ENCODE peak calls at places on chromosomes 11 and 22, in ten cellular contexts. U, M, V, E, Y, X, Q, T, C and B are unnamed samples.

GRCh38 chr11:1111545-1112212 is 37.0 kb downstream of the MUC2 start:
- DNase-seq in U (no peak), M (no peak), V (peak; percentile 46), E (peak; percentile 25), Y (no peak), X (no peak), Q (no peak), T (no peak), C (no peak), B (peak; percentile 51)

GRCh38 chr11:118609380-118610219 is 2.2 kb downstream of the PHLDB1 start:
- DNase-seq in U (no peak), M (no peak), V (peak; percentile 78), E (peak; percentile 72), Y (no peak), X (no peak), Q (peak; percentile 34), T (no peak), C (peak; percentile 81), B (no peak)

GRCh38 chr11:102449651-102450570 is 2.7 kb downstream of the TMEM123 start:
- DNase-seq in U (no peak), M (no peak), V (no peak), E (no peak), Y (no peak), X (no peak), Q (no peak), T (no peak), C (no peak), B (no peak)

GRCh38 chr11:3944198-3944597 is 88.7 kb downstream of the STIM1 start:
- DNase-seq in U (no peak), M (peak; percentile 82), V (no peak), E (peak; percentile 56), Y (no peak), X (no peak), Q (no peak), T (no peak), C (peak; percentile 74), B (no peak)

GRCh38 chr11:110093407-110094297 is 460 bp downstream of the ZC3H12C start:
- DNase-seq in U (peak; percentile 53), M (peak; percentile 58), V (peak; percentile 85), E (peak; percentile 88), Y (peak; percentile 78), X (peak; percentile 45), Q (peak; percentile 51), T (peak; percentile 39), C (peak; percentile 82), B (peak; percentile 61)

GRCh38 chr11:134045799-134046635 is 22.9 kb upstream of the JAM3 start:
- DNase-seq in U (peak; percentile 64), M (no peak), V (peak; percentile 61), E (peak; percentile 69), Y (peak; percentile 84), X (no peak), Q (no peak), T (no peak), C (no peak), B (no peak)

GRCh38 chr22:28297504-28297903 is 378.4 kb upstream of the PITPNB start:
- DNase-seq in U (no peak), M (no peak), V (no peak), E (no peak), Y (no peak), X (no peak), Q (peak; percentile 2), T (no peak), C (no peak), B (no peak)

GRCh38 chr11:124623861-124624525 is 1.3 kb downstream of the TBRG1 start:
- DNase-seq in U (no peak), M (no peak), V (no peak), E (no peak), Y (no peak), X (no peak), Q (peak; percentile 20), T (no peak), C (peak; percentile 55), B (no peak)

GRCh38 chr11:48036011-48036410 is 55.7 kb downstream of the PTPRJ start:
- DNase-seq in U (peak; percentile 30), M (no peak), V (peak; percentile 30), E (no peak), Y (no peak), X (no peak), Q (peak; percentile 31), T (no peak), C (peak; percentile 37), B (no peak)

GRCh38 chr11:104623518-104623917 is 274.7 kb downstream of the CASP12 start:
- DNase-seq in U (no peak), M (no peak), V (no peak), E (no peak), Y (no peak), X (peak; percentile 27), Q (peak; percentile 70), T (no peak), C (peak; percentile 34), B (no peak)

GRCh38 chr11:61270354-61271070 is 24.6 kb downstream of the VWCE start:
- DNase-seq in U (no peak), M (no peak), V (no peak), E (no peak), Y (no peak), X (no peak), Q (peak; percentile 76), T (no peak), C (peak; percentile 80), B (no peak)

GRCh38 chr11:415640-416041 is 842 bp upstream of the SIGIRR start:
- DNase-seq in U (no peak), M (no peak), V (peak; percentile 78), E (peak; percentile 50), Y (no peak), X (no peak), Q (no peak), T (no peak), C (no peak), B (no peak)

GRCh38 chr11:46633291-46634217 is 16.2 kb downstream of the ATG13 start:
- DNase-seq in U (no peak), M (no peak), V (no peak), E (no peak), Y (no peak), X (no peak), Q (no peak), T (no peak), C (no peak), B (no peak)

GRCh38 chr11:8092587-8093424 is 11.8 kb downstream of the TUB start:
- DNase-seq in U (peak; percentile 66), M (peak; percentile 60), V (peak; percentile 64), E (peak; percentile 89), Y (peak; percentile 90), X (peak; percentile 72), Q (peak; percentile 66), T (no peak), C (peak; percentile 92), B (peak; percentile 63)

GRCh38 chr11:86091566-86091965 is 22.7 kb upstream of the PICALM start:
- DNase-seq in U (no peak), M (peak; percentile 26), V (no peak), E (no peak), Y (no peak), X (peak; percentile 43), Q (peak; percentile 82), T (no peak), C (peak; percentile 93), B (no peak)

GRCh38 chr11:121829159-121829643 is 286.8 kb downstream of the BLID start:
- DNase-seq in U (no peak), M (peak; percentile 41), V (no peak), E (peak; percentile 53), Y (no peak), X (peak; percentile 99), Q (peak; percentile 100), T (no peak), C (peak; percentile 98), B (no peak)

GRCh38 chr11:66919938-66920337 is 38.2 kb downstream of the PC start:
- DNase-seq in U (no peak), M (no peak), V (no peak), E (no peak), Y (no peak), X (no peak), Q (no peak), T (no peak), C (no peak), B (no peak)

GRCh38 chr11:7688238-7688826 is 15.0 kb upstream of the CYB5R2 start:
- DNase-seq in U (peak; percentile 55), M (no peak), V (no peak), E (no peak), Y (peak; percentile 52), X (no peak), Q (peak; percentile 31), T (no peak), C (peak; percentile 73), B (no peak)

GRCh38 chr22:44906248-44906936 is 103.4 kb downstream of the PHF21B start:
- DNase-seq in U (no peak), M (no peak), V (peak; percentile 51), E (no peak), Y (no peak), X (no peak), Q (no peak), T (no peak), C (no peak), B (peak; percentile 41)

GRCh38 chr11:4065086-4065485 is 29.5 kb upstream of the RRM1 start:
- DNase-seq in U (no peak), M (no peak), V (no peak), E (no peak), Y (no peak), X (no peak), Q (no peak), T (no peak), C (no peak), B (no peak)

GRCh38 chr11:1559103-1559951 is 12.7 kb downstream of the DUSP8 start:
- DNase-seq in U (no peak), M (peak; percentile 95), V (peak; percentile 76), E (peak; percentile 96), Y (peak; percentile 52), X (no peak), Q (peak; percentile 66), T (no peak), C (peak; percentile 89), B (peak; percentile 92)

GRCh38 chr11:113752932-113753331 is 20.6 kb downstream of the ZW10 start:
- DNase-seq in U (no peak), M (no peak), V (no peak), E (no peak), Y (no peak), X (no peak), Q (no peak), T (no peak), C (no peak), B (no peak)
- H3K27ac ChIP-seq in U (no peak overlapping the region), M (no peak overlapping the region), V (no peak overlapping the region), E (no peak overlapping the region), Y (no peak overlapping the region), X (no peak overlapping the region), Q (no peak overlapping the region), T (no peak overlapping the region), C (no peak overlapping the region), B (no peak overlapping the region)

GRCh38 chr11:71131861-71132260 is 120.5 kb downstream of the SHANK2 start:
- DNase-seq in U (no peak), M (no peak), V (peak; percentile 56), E (no peak), Y (no peak), X (no peak), Q (no peak), T (peak; percentile 54), C (no peak), B (no peak)
- H3K27ac ChIP-seq in U (no peak overlapping the region), M (no peak overlapping the region), V (no peak overlapping the region), E (no peak overlapping the region), Y (no peak overlapping the region), X (no peak overlapping the region), Q (no peak overlapping the region), T (peak overlapping the region; percentile 41), C (no peak overlapping the region), B (no peak overlapping the region)

GRCh38 chr11:120061761-120062560 is 76.0 kb downstream of the TRIM29 start:
- DNase-seq in U (peak; percentile 48), M (no peak), V (no peak), E (peak; percentile 63), Y (no peak), X (no peak), Q (no peak), T (peak; percentile 78), C (peak; percentile 59), B (no peak)
- H3K27ac ChIP-seq in U (no peak overlapping the region), M (no peak overlapping the region), V (no peak overlapping the region), E (no peak overlapping the region), Y (no peak overlapping the region), X (no peak overlapping the region), Q (no peak overlapping the region), T (peak overlapping the region; percentile 90), C (no peak overlapping the region), B (no peak overlapping the region)

GRCh38 chr11:63909621-63910506 is 7.1 kb downstream of the RCOR2 start:
- DNase-seq in U (peak; percentile 88), M (no peak), V (no peak), E (no peak), Y (peak; percentile 94), X (no peak), Q (no peak), T (peak; percentile 51), C (no peak), B (no peak)
- H3K27ac ChIP-seq in U (peak overlapping the region; percentile 92), M (peak overlapping the region; percentile 69), V (no peak overlapping the region), E (no peak overlapping the region), Y (peak overlapping the region; percentile 84), X (no peak overlapping the region), Q (no peak overlapping the region), T (peak overlapping the region; percentile 73), C (no peak overlapping the region), B (no peak overlapping the region)